ENCODE peak calls at places on chromosomes 12 and 14, in seven cellular contexts. C is tibial nerve; D is HFFc6; L is caudate nucleus; E is naive B cell; Q is stimulated activated effector memory CD8-positive, alpha-beta T cell treated with anti-CD3 and anti-CD28 coated beads, Interleukin-12 subunit alpha, Interleukin-12 subunit beta, amount 100 ng/mL, for 72 hours; V is AML-193. S is an unnamed sample.

GRCh38 chr12:5807090-5807414 is 138.0 kb downstream of the ANO2 start:
- DNase-seq in L (no peak), E (no peak), C (no peak), V (no peak), D (no peak), Q (no peak), S (no peak)

GRCh38 chr14:93936245-93936644 is 9.1 kb downstream of the FAM181A start:
- DNase-seq in D (peak; percentile 28), C (no peak), E (no peak), V (peak; percentile 18), Q (no peak), L (no peak), S (no peak)

GRCh38 chr12:27179399-27180214 is 64.5 kb upstream of the STK38L start:
- DNase-seq in E (peak; percentile 4), D (peak; percentile 85), V (peak; percentile 91), C (peak; percentile 18), Q (no peak), L (no peak), S (peak; percentile 97)

GRCh38 chr14:45251912-45252311 is 1.1 kb downstream of the MIS18BP1 start:
- DNase-seq in C (no peak), D (no peak), V (peak; percentile 89), E (peak; percentile 77), L (no peak), Q (no peak), S (no peak)

GRCh38 chr12:47307680-47308399 is 228.1 kb upstream of the AMIGO2 start:
- DNase-seq in Q (peak; percentile 60), V (peak; percentile 46), E (peak; percentile 63), D (peak; percentile 62), C (no peak), L (no peak), S (peak; percentile 68)

GRCh38 chr12:42394429-42394828 is 68.5 kb downstream of the PPHLN1 start:
- DNase-seq in C (no peak), Q (no peak), E (no peak), D (no peak), V (no peak), L (no peak), S (no peak)

GRCh38 chr12:14988035-14988434 is 15.2 kb downstream of the PDE6H start:
- DNase-seq in L (no peak), E (no peak), V (peak; percentile 35), Q (no peak), D (no peak), C (no peak), S (no peak)

GRCh38 chr14:55628426-55628825 is 48.4 kb downstream of the KTN1 start:
- DNase-seq in L (no peak), E (no peak), V (no peak), Q (no peak), C (no peak), D (no peak), S (no peak)

GRCh38 chr14:100669468-100669867 is 57.2 kb upstream of the DLK1 start:
- DNase-seq in Q (no peak), L (no peak), V (no peak), C (no peak), E (no peak), D (no peak), S (no peak)

GRCh38 chr14:64845878-64846277 is 33.8 kb downstream of the SPTB start:
- DNase-seq in V (no peak), L (no peak), D (peak; percentile 71), E (no peak), C (no peak), Q (no peak), S (peak; percentile 89)

GRCh38 chr12:21697829-21698630 is 40.4 kb upstream of the LDHB start:
- DNase-seq in E (no peak), L (no peak), C (peak; percentile 42), D (peak; percentile 3), V (peak; percentile 44), Q (no peak), S (peak; percentile 20)

GRCh38 chr12:71010143-71010479 is 89.6 kb upstream of the PTPRR start:
- DNase-seq in C (no peak), L (no peak), D (no peak), V (no peak), Q (no peak), E (no peak), S (no peak)

GRCh38 chr14:50320279-50320678 is 8.2 kb downstream of the DMAC2L start:
- DNase-seq in C (no peak), D (peak; percentile 30), V (no peak), E (no peak), L (no peak), Q (no peak), S (no peak)